ENCODE peak calls at places on chromosomes 4 and X, in five cellular contexts. B, D, I, C and V are unnamed samples.
A peak's percentile ranks its signal among the peaks of the same experiment; 100 is the strongest.

GRCh38 chr4:169150806-169151205 is 120.0 kb downstream of the SH3RF1 start:
- DNase-seq in B (no peak), D (no peak), I (no peak), C (no peak), V (no peak)

GRCh38 chrX:81316163-81316562 is 114.3 kb downstream of the SH3BGRL start:
- DNase-seq in B (no peak), D (no peak), I (no peak), C (no peak), V (no peak)

GRCh38 chr4:78764498-78764961 is 11.6 kb upstream of the BMP2K start:
- DNase-seq in B (no peak), D (peak; percentile 80), I (no peak), C (no peak), V (no peak)

GRCh38 chr4:125444166-125444565 is 129.4 kb downstream of the FAT4 start:
- DNase-seq in B (no peak), D (no peak), I (no peak), C (no peak), V (no peak)

GRCh38 chr4:47551682-47552081 is 66.6 kb downstream of the ATP10D start:
- DNase-seq in B (no peak), D (no peak), I (no peak), C (no peak), V (no peak)

GRCh38 chr4:73408181-73408867 is 4.2 kb downstream of the ALB start:
- DNase-seq in B (no peak), D (no peak), I (no peak), C (no peak), V (no peak)

GRCh38 chrX:74249963-74250362 is 54.0 kb upstream of the ZCCHC13 start:
- DNase-seq in B (no peak), D (peak; percentile 22), I (no peak), C (no peak), V (no peak)

GRCh38 chrX:65241059-65241721 is 264.9 kb upstream of the ZC4H2 start:
- DNase-seq in B (no peak), D (no peak), I (no peak), C (no peak), V (no peak)

GRCh38 chr4:89531932-89532640 is 224.5 kb upstream of the GPRIN3 start:
- DNase-seq in B (no peak), D (no peak), I (no peak), C (no peak), V (no peak)

GRCh38 chr4:5899396-5899795 is 6.5 kb upstream of the CRMP1 start:
- DNase-seq in B (no peak), D (no peak), I (no peak), C (no peak), V (no peak)

GRCh38 chrX:1105671-1106419 is 106.6 kb downstream of the CRLF2 start:
- DNase-seq in B (no peak), D (no peak), I (no peak), C (no peak), V (no peak)

GRCh38 chr4:99430106-99430505 is 5.0 kb downstream of the ADH7 start:
- DNase-seq in B (no peak), D (no peak), I (no peak), C (no peak), V (no peak)

GRCh38 chr4:52942936-52943335 is 80.8 kb downstream of the RASL11B start:
- DNase-seq in B (no peak), D (no peak), I (no peak), C (no peak), V (no peak)

GRCh38 chr4:73698217-73698616 is 42.2 kb upstream of the CXCL8 start:
- DNase-seq in B (peak; percentile 10), D (peak; percentile 12), I (no peak), C (no peak), V (no peak)

GRCh38 chrX:12210921-12211320 is 72.6 kb downstream of the FRMPD4 start:
- DNase-seq in B (no peak), D (no peak), I (no peak), C (no peak), V (no peak)

GRCh38 chrX:22147214-22147613 is 115.1 kb downstream of the PHEX start:
- DNase-seq in B (no peak), D (no peak), I (no peak), C (no peak), V (no peak)

GRCh38 chr4:117417856-117418255 is 332.5 kb upstream of the TRAM1L1 start:
- DNase-seq in B (no peak), D (no peak), I (no peak), C (no peak), V (no peak)

GRCh38 chr4:80202784-80203553 is 5.7 kb downstream of the PRDM8 start:
- DNase-seq in B (no peak), D (peak; percentile 42), I (no peak), C (no peak), V (peak; percentile 56)

GRCh38 chr4:53676402-53676871 is 85.2 kb upstream of the LNX1 start:
- DNase-seq in B (no peak), D (peak; percentile 35), I (no peak), C (no peak), V (no peak)

GRCh38 chr4:38161208-38162113 is 201.3 kb downstream of the PTTG2 start:
- DNase-seq in B (no peak), D (no peak), I (no peak), C (no peak), V (no peak)

GRCh38 chr4:176545886-176546285 is 226.1 kb downstream of the SPCS3 start:
- DNase-seq in B (no peak), D (peak; percentile 17), I (no peak), C (no peak), V (no peak)

GRCh38 chr4:7332216-7333023 is 102.3 kb downstream of the PSAPL1 start:
- DNase-seq in B (no peak), D (no peak), I (no peak), C (no peak), V (no peak)

GRCh38 chr4:3613980-3614730 is 81.9 kb upstream of the LRPAP1 start:
- DNase-seq in B (no peak), D (no peak), I (no peak), C (no peak), V (no peak)

GRCh38 chr4:110611968-110612447 is 10.9 kb downstream of the PITX2 start:
- DNase-seq in B (no peak), D (no peak), I (no peak), C (no peak), V (no peak)

GRCh38 chr4:146401274-146401673 is 120.5 kb downstream of the SLC10A7 start:
- DNase-seq in B (no peak), D (peak; percentile 40), I (no peak), C (no peak), V (no peak)

GRCh38 chr4:56786955-56787354 is 34.5 kb downstream of the SPINK2 start:
- DNase-seq in B (peak; percentile 38), D (peak; percentile 24), I (no peak), C (no peak), V (no peak)

GRCh38 chrX:80293354-80293753 is 126.9 kb upstream of the TENT5D start:
- DNase-seq in B (no peak), D (no peak), I (no peak), C (no peak), V (no peak)

GRCh38 chr4:156628858-156629257 is 342.7 kb downstream of the PDGFC start:
- DNase-seq in B (no peak), D (no peak), I (no peak), C (no peak), V (peak; percentile 15)

GRCh38 chr4:47442980-47443379 is 20.5 kb downstream of the COMMD8 start:
- DNase-seq in B (no peak), D (peak; percentile 80), I (no peak), C (no peak), V (peak; percentile 43)

GRCh38 chrX:121103381-121103780 is 56.0 kb downstream of the GLUD2 start:
- DNase-seq in B (no peak), D (no peak), I (no peak), C (no peak), V (no peak)

GRCh38 chr4:41571422-41571821 is 33.5 kb downstream of the LIMCH1 start:
- DNase-seq in B (no peak), D (no peak), I (no peak), C (no peak), V (no peak)

GRCh38 chr4:16257611-16258010 is 31.3 kb upstream of the TAPT1 start:
- DNase-seq in B (no peak), D (no peak), I (no peak), C (no peak), V (no peak)

GRCh38 chr4:112214397-112215264 is 17.0 kb upstream of the AP1AR start:
- DNase-seq in B (no peak), D (peak; percentile 74), I (no peak), C (no peak), V (no peak)

GRCh38 chrX:3141031-3141430 is 99.8 kb downstream of the ARSF start:
- DNase-seq in B (no peak), D (no peak), I (no peak), C (no peak), V (no peak)

GRCh38 chrX:152819732-152820131 is 10.8 kb downstream of the CETN2 start:
- DNase-seq in B (no peak), D (no peak), I (no peak), C (no peak), V (no peak)

GRCh38 chr4:33709247-33709646 is 2535.1 kb downstream of the ARAP2 start:
- DNase-seq in B (no peak), D (peak; percentile 50), I (no peak), C (no peak), V (no peak)

GRCh38 chr4:28558871-28559270 is 1698.2 kb downstream of the STIM2 start:
- DNase-seq in B (no peak), D (peak; percentile 20), I (no peak), C (no peak), V (no peak)